ENCODE peak calls at places on chromosomes 1 and 21, in five cellular contexts. J is hepatocyte, D is MM.1S, Q is astrocyte, S is SK-N-MC. C is an unnamed sample.

GRCh38 chr1:201463071-201463552 is 5.9 kb downstream of the PHLDA3 start:
- DNase-seq in J (peak; percentile 17), D (no peak), Q (no peak), S (no peak), C (peak; percentile 73)

GRCh38 chr1:12001996-12002493 is 17.3 kb upstream of the MIIP start:
- DNase-seq in J (no peak), D (no peak), Q (peak; percentile 42), S (no peak), C (peak; percentile 24)

GRCh38 chr1:15249032-15249601 is 2.1 kb downstream of the FHAD1 start:
- DNase-seq in J (no peak), D (peak; percentile 93), Q (peak; percentile 29), S (no peak), C (no peak)

GRCh38 chr1:150256549-150257341 is 829 bp upstream of the CA14 start:
- DNase-seq in J (peak; percentile 50), D (no peak), Q (no peak), S (no peak), C (no peak)

GRCh38 chr1:170369000-170369399 is 163.0 kb upstream of the GORAB start:
- DNase-seq in J (no peak), D (no peak), Q (no peak), S (no peak), C (no peak)

GRCh38 chr1:59020151-59020997 is 236.5 kb upstream of the JUN start:
- DNase-seq in J (peak; percentile 56), D (peak; percentile 94), Q (peak; percentile 67), S (no peak), C (peak; percentile 72)

GRCh38 chr1:229237320-229237719 is 33.6 kb upstream of the RAB4A start:
- DNase-seq in J (no peak), D (no peak), Q (no peak), S (no peak), C (no peak)

GRCh38 chr1:12056331-12056841 is 6.7 kb upstream of the TNFRSF8 start:
- DNase-seq in J (no peak), D (no peak), Q (no peak), S (no peak), C (peak; percentile 46)

GRCh38 chr1:110626890-110627289 is 20.7 kb upstream of the KCNA2 start:
- DNase-seq in J (no peak), D (no peak), Q (no peak), S (no peak), C (no peak)

GRCh38 chr1:86852737-86853408 is 61.1 kb downstream of the SELENOF start:
- DNase-seq in J (peak; percentile 23), D (peak; percentile 58), Q (no peak), S (no peak), C (no peak)

GRCh38 chr1:29672416-29672815 is 436.1 kb downstream of the PTPRU start:
- DNase-seq in J (no peak), D (no peak), Q (no peak), S (no peak), C (no peak)

GRCh38 chr1:38239258-38239657 is 192.7 kb upstream of the POU3F1 start:
- DNase-seq in J (no peak), D (no peak), Q (no peak), S (no peak), C (no peak)

GRCh38 chr1:111241797-111242196 is 14.3 kb downstream of the CHI3L2 start:
- DNase-seq in J (no peak), D (no peak), Q (no peak), S (no peak), C (no peak)

GRCh38 chr1:226093621-226094020 is 31.1 kb downstream of the H3-3A start:
- DNase-seq in J (no peak), D (peak; percentile 3), Q (no peak), S (no peak), C (no peak)

GRCh38 chr1:180116964-180117763 is 37.5 kb upstream of the QSOX1 start:
- DNase-seq in J (peak; percentile 60), D (no peak), Q (no peak), S (no peak), C (peak; percentile 33)

GRCh38 chr1:73044241-73044640 is 761.9 kb upstream of the NEGR1 start:
- DNase-seq in J (peak; percentile 5), D (no peak), Q (no peak), S (peak; percentile 20), C (no peak)

GRCh38 chr21:39881661-39882060 is 14.4 kb downstream of the PCP4 start:
- DNase-seq in J (no peak), D (no peak), Q (no peak), S (no peak), C (no peak)

GRCh38 chr1:19648689-19649088 is 4.6 kb downstream of the NBL1 start:
- DNase-seq in J (peak; percentile 54), D (no peak), Q (no peak), S (no peak), C (no peak)

GRCh38 chr1:54500030-54500389 is 48.0 kb upstream of the ACOT11 start:
- DNase-seq in J (no peak), D (no peak), Q (no peak), S (no peak), C (no peak)

DNA sequence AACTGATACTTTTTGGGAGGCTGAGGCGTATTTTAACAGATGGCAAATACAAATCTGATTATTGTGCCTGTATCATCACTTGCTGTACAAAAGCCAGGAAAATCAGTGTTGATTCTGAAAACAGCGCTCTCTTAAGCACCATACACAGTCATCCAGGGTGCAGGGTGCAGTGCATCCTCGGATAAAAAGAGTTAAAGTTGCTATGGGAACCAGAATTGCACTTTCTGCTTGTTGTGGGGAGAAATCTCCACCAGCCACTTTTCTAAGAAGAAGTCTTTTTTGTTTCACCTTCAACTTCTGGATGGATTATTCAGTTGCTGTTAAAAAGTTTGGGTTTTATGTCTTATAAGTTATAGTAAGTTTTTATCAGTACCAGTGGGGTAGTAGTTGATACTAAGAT is 3.8 kb downstream of the LAMC1 start:
- DNase-seq in J (no peak), D (no peak), Q (no peak), S (no peak), C (no peak)
- H3K27ac ChIP-seq in J (no peak overlapping the region), D (no peak overlapping the region), Q (peak overlapping the region; percentile 90), S (no peak overlapping the region), C (no peak overlapping the region)

GRCh38 chr1:199247891-199248290 is 609.1 kb downstream of the PTPRC start:
- DNase-seq in J (no peak), D (no peak), Q (no peak), S (no peak), C (no peak)
- TF ChIP-seq EZH2 in J (no peak), D (no peak), Q (no peak), S (no peak), C (no peak)

DNA sequence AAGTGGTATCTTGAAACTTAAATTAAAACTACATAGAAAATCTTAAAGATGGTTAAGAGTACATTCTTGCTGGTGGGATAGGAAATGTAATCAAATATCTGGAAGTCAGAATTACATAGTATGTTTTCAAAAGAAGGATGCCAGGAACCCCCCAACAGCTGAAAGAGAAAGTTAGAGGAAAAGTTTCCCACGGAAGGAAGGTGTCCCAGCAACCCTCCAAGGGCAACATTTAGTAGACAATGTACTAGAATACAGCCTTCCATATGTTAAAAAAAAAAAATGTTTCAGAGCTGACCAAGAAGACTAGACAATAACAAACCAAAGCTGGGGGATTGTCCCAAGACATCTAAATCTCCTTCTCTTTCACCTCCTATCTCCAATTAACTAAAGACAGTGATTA is 2.2 kb downstream of the DEDD start:
- DNase-seq in J (no peak), D (no peak), Q (no peak), S (no peak), C (no peak)
- H3K27ac ChIP-seq in J (no peak overlapping the region), D (no peak overlapping the region), Q (no peak overlapping the region), S (no peak overlapping the region), C (no peak overlapping the region)

GRCh38 chr1:56477164-56478111 is 101.9 kb downstream of the PLPP3 start:
- DNase-seq in J (peak; percentile 61), D (no peak), Q (peak; percentile 63), S (no peak), C (no peak)
- TF ChIP-seq EZH2 in J (no peak), D (no peak), Q (no peak), S (no peak), C (no peak)

DNA sequence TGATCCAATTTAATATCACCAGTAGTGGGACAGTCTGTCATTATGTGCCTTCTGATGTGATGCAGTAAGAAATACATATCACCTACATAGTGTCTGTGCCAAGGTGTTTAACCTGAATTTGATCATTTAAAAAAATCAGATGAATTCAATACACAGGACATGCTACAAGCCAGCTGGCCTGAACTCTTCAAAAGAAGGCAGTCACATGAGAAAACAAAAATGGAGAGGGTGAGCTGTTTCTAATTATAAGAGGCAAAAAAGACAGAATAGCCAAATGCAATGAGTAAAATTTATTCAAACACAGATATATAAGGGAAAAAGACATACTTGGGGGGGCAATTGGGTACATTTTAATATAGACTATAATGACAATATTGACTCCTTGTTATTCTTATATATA is 66.5 kb downstream of the ST3GAL3 start:
- DNase-seq in J (no peak), D (no peak), Q (no peak), S (no peak), C (no peak)
- H3K27ac ChIP-seq in J (no peak overlapping the region), D (no peak overlapping the region), Q (no peak overlapping the region), S (peak overlapping the region; percentile 44), C (peak overlapping the region; percentile 54)

GRCh38 chr1:2319291-2319690 is 72.1 kb downstream of the MORN1 start:
- DNase-seq in J (no peak), D (no peak), Q (no peak), S (no peak), C (no peak)
- TF ChIP-seq EZH2 in J (no peak), D (no peak), Q (no peak), S (no peak), C (no peak)

DNA sequence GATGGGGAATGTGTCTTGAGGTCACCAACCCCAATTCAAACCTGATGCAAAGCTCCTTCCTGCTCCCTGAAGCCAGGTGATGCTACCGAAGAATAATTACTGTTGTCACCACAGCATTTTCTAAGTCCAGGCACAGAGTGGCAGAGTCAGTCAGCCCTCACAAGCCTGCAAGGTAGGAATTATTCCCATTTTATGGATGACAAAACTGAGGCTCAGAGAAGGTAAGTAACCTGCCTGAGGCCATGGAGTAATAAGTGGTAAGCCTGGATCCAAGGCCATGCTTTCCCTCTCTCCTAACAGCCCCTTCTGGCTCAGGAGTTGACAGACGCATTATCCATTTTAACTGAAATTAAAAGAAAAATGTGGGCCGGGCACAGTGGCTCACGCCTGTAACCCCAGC is 23.0 kb downstream of the CTNNBIP1 start:
- DNase-seq in J (no peak), D (no peak), Q (no peak), S (no peak), C (no peak)
- H3K27ac ChIP-seq in J (no peak overlapping the region), D (no peak overlapping the region), Q (no peak overlapping the region), S (no peak overlapping the region), C (no peak overlapping the region)